ENCODE peak calls at places on chromosomes 16 and 17, in seven cellular contexts. N is neural progenitor cell; F is CD4-positive, alpha-beta T cell; J is hepatocyte; O is chondrocyte; W is cardiac fibroblast; H is fibroblast of pulmonary artery. G is an unnamed sample.

GRCh38 chr17:27376637-27377547 is 79.4 kb upstream of the KSR1 start:
- DNase-seq in N (no peak), F (no peak), J (no peak), O (no peak), W (peak; percentile 82), H (no peak), G (no peak)

GRCh38 chr16:69501956-69502457 is 63.8 kb upstream of the NFAT5 start:
- DNase-seq in N (no peak), F (no peak), J (peak; percentile 46), O (no peak), W (no peak), H (peak; percentile 13), G (no peak)

GRCh38 chr17:40852378-40852777 is 14.6 kb downstream of the KRT12 start:
- DNase-seq in N (no peak), F (no peak), J (no peak), O (no peak), W (no peak), H (no peak), G (no peak)

GRCh38 chr16:67685388-67686112 is 18.9 kb downstream of the C16orf86 start:
- DNase-seq in N (no peak), F (no peak), J (no peak), O (no peak), W (no peak), H (no peak), G (no peak)

GRCh38 chr16:30813821-30814189 is 26.8 kb upstream of the ZNF629 start:
- DNase-seq in N (no peak), F (no peak), J (peak; percentile 21), O (no peak), W (no peak), H (no peak), G (no peak)

GRCh38 chr16:69567031-69567680 is 1.4 kb downstream of the NFAT5 start:
- DNase-seq in N (no peak), F (no peak), J (peak; percentile 57), O (no peak), W (peak; percentile 54), H (no peak), G (no peak)

GRCh38 chr16:79380990-79381389 is 219.5 kb downstream of the MAF start:
- DNase-seq in N (no peak), F (peak; percentile 13), J (peak; percentile 13), O (no peak), W (no peak), H (no peak), G (no peak)

GRCh38 chr17:10737168-10737622 is 7.4 kb upstream of the TMEM220 start:
- DNase-seq in N (peak; percentile 70), F (peak; percentile 27), J (peak; percentile 87), O (no peak), W (peak; percentile 70), H (peak; percentile 66), G (no peak)

GRCh38 chr16:80720759-80721470 is 83.5 kb downstream of the CDYL2 start:
- DNase-seq in N (no peak), F (no peak), J (no peak), O (no peak), W (no peak), H (no peak), G (no peak)

GRCh38 chr16:57786632-57787518 is 15.4 kb downstream of the KIFC3 start:
- DNase-seq in N (no peak), F (no peak), J (no peak), O (no peak), W (no peak), H (no peak), G (no peak)

GRCh38 chr17:27669850-27670249 is 38.9 kb downstream of the LGALS9 start:
- DNase-seq in N (no peak), F (no peak), J (no peak), O (peak; percentile 59), W (no peak), H (no peak), G (no peak)

GRCh38 chr17:59513934-59514841 is 51.2 kb upstream of the DHX40 start:
- DNase-seq in N (peak; percentile 42), F (no peak), J (peak; percentile 81), O (no peak), W (peak; percentile 85), H (peak; percentile 92), G (no peak)

GRCh38 chr16:67449328-67449727 is 18.4 kb downstream of the HSD11B2 start:
- DNase-seq in N (no peak), F (no peak), J (no peak), O (no peak), W (no peak), H (no peak), G (no peak)

GRCh38 chr17:17462048-17462824 is 14.6 kb upstream of the MED9 start:
- DNase-seq in N (no peak), F (no peak), J (no peak), O (no peak), W (no peak), H (no peak), G (no peak)

GRCh38 chr17:68719431-68719830 is 118.3 kb upstream of the FAM20A start:
- DNase-seq in N (no peak), F (no peak), J (no peak), O (no peak), W (peak; percentile 33), H (no peak), G (no peak)

DNA sequence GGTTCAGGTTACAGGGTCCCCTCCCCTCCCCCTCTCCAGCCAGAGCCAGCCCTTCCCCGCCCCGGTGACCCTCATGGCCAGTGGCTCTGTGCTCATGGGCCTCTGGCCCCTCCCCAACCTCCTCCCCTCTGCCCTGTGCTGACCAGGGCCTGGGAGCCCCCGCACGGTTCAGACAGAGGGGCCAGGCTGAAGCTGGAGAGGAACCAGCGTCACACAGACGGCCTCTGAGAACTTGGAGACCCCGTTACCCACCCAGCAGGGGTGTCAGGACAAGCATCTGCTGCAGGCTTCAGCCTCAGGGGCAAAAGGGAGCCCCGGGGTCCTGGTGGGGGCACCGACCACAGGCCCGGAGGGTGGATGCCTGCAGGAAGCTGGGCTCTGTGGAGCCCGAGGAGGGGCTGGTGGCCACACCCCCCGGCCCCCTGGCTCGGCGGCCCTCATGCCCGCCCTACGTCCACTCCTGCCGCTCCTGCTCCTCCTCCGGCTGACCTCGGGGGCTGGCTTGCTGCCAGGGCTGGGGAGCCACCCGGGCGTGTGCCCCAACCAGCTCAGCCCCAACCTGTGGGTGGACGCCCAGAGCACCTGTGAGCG is at the start of gene WFIKKN1:
- DNase-seq in N (peak; percentile 98), F (no peak), J (no peak), O (no peak), W (no peak), H (no peak), G (no peak)
- TF ChIP-seq CTCF in N (no peak), F (no peak), J (no peak), O (no peak), W (no peak), H (no peak), G (no peak)

GRCh38 chr16:85238233-85238647 is 126.0 kb upstream of the CIBAR2 start:
- DNase-seq in N (peak; percentile 77), F (no peak), J (peak; percentile 90), O (no peak), W (peak; percentile 17), H (peak; percentile 91), G (no peak)
- TF ChIP-seq CTCF in N (peak; percentile 40), F (no peak), J (peak; percentile 30), O (peak; percentile 67), W (no peak), H (peak; percentile 24), G (no peak)

GRCh38 chr16:2585651-2586081 is 47.8 kb downstream of the PDPK1 start:
- DNase-seq in N (no peak), F (no peak), J (no peak), O (no peak), W (no peak), H (no peak), G (no peak)

GRCh38 chr16:2586901-2587480 is 49.2 kb downstream of the PDPK1 start:
- DNase-seq in N (no peak), F (no peak), J (no peak), O (peak; percentile 75), W (no peak), H (no peak), G (no peak)

GRCh38 chr16:2584742-2585650 is 47.2 kb downstream of the PDPK1 start:
- DNase-seq in N (no peak), F (no peak), J (no peak), O (no peak), W (no peak), H (no peak), G (no peak)

GRCh38 chr16:2587891-2588565 is 50.2 kb downstream of the PDPK1 start:
- DNase-seq in N (no peak), F (no peak), J (no peak), O (peak; percentile 67), W (no peak), H (no peak), G (no peak)

DNA sequence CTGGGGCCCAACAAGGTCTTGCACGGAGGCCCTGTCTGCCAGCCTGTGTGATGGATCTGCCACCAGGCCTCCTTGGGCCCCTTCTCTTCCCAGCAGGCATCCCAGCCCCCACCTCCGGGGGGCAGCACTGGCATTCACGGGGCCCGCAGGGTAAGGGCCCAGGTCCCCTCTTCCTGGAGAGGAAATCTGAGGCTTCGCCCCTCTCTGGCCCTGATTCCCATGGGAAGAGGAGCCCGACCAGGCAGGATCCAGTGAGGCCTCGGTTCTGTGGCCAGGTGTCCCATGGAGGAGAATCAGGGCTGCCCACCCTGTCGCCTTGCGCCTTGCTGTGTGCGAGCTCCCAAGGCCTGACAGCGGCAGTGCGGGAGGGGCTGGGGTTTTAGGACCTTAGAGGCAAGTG is 48.4 kb downstream of the PDPK1 start:
- DNase-seq in N (peak; percentile 8), F (no peak), J (no peak), O (peak; percentile 68), W (no peak), H (no peak), G (no peak)
- TF ChIP-seq CTCF in N (peak; percentile 33), F (no peak), J (no peak), O (peak; percentile 32), W (peak; percentile 26), H (no peak), G (no peak)

GRCh38 chr16:86834451-86835035 is 256.2 kb downstream of the FOXL1 start:
- DNase-seq in N (peak; percentile 71), F (no peak), J (peak; percentile 20), O (no peak), W (peak; percentile 66), H (peak; percentile 42), G (no peak)
- TF ChIP-seq CTCF in N (peak; percentile 54), F (no peak), J (peak; percentile 19), O (peak; percentile 76), W (peak; percentile 29), H (peak; percentile 14), G (no peak)

GRCh38 chr17:75001915-75002843 is 10.3 kb upstream of the MRPL58 start:
- DNase-seq in N (no peak), F (no peak), J (no peak), O (no peak), W (no peak), H (no peak), G (no peak)
- TF ChIP-seq CTCF in N (no peak), F (no peak), J (no peak), O (no peak), W (no peak), H (no peak), G (no peak)